ENCODE peak calls at places on chromosome 16, in nine cellular contexts. L, D, F, P, K, Q, U, G and J are unnamed samples.

GRCh38 chr16:24999856-25000447 is 15.2 kb downstream of the ARHGAP17 start:
- DNase-seq in L (no peak), D (no peak), F (no peak), P (no peak), K (no peak), Q (no peak), U (no peak), G (no peak), J (no peak)

GRCh38 chr16:57004387-57005250 is 15.3 kb downstream of the NLRC5 start:
- DNase-seq in L (no peak), D (no peak), F (peak), P (no peak), K (no peak), Q (no peak), U (no peak), G (no peak), J (no peak)

GRCh38 chr16:81545470-81546175 is 101.0 kb downstream of the CMIP start:
- DNase-seq in L (no peak), D (no peak), F (no peak), P (no peak), K (no peak), Q (no peak), U (no peak), G (no peak), J (no peak)

GRCh38 chr16:17379121-17379571 is 91.6 kb downstream of the XYLT1 start:
- DNase-seq in L (no peak), D (no peak), F (peak), P (no peak), K (peak), Q (no peak), U (no peak), G (no peak), J (no peak)

GRCh38 chr16:85683363-85683762 is 5.4 kb downstream of the GINS2 start:
- DNase-seq in L (no peak), D (no peak), F (peak), P (no peak), K (no peak), Q (no peak), U (no peak), G (peak), J (no peak)

GRCh38 chr16:27222499-27223225 is 19.3 kb downstream of the KDM8 start:
- DNase-seq in L (no peak), D (peak), F (peak), P (no peak), K (peak), Q (no peak), U (no peak), G (peak), J (no peak)

GRCh38 chr16:72637306-72637705 is 410.6 kb downstream of the ZFHX3 start:
- DNase-seq in L (no peak), D (no peak), F (no peak), P (no peak), K (no peak), Q (peak), U (no peak), G (no peak), J (no peak)

GRCh38 chr16:22763655-22764054 is 50.3 kb upstream of the HS3ST2 start:
- DNase-seq in L (no peak), D (no peak), F (peak), P (no peak), K (no peak), Q (peak), U (no peak), G (no peak), J (no peak)

GRCh38 chr16:49649013-49649785 is 206.7 kb downstream of the ZNF423 start:
- DNase-seq in L (no peak), D (no peak), F (no peak), P (no peak), K (no peak), Q (peak), U (no peak), G (no peak), J (no peak)

GRCh38 chr16:64131423-64131822 is 990.4 kb downstream of the CDH11 start:
- DNase-seq in L (no peak), D (no peak), F (no peak), P (no peak), K (no peak), Q (no peak), U (no peak), G (no peak), J (no peak)

GRCh38 chr16:67252806-67253497 is 4.2 kb downstream of the SLC9A5 start:
- DNase-seq in L (no peak), D (no peak), F (no peak), P (no peak), K (peak), Q (no peak), U (no peak), G (no peak), J (no peak)

GRCh38 chr16:2467301-2468141 is 3.6 kb upstream of the NTN3 start:
- DNase-seq in L (peak), D (peak), F (peak), P (no peak), K (peak), Q (peak), U (no peak), G (peak), J (no peak)

GRCh38 chr16:89841275-89841674 is 13.0 kb downstream of the SPIRE2 start:
- DNase-seq in L (no peak), D (no peak), F (no peak), P (no peak), K (no peak), Q (no peak), U (no peak), G (no peak), J (no peak)

GRCh38 chr16:81251871-81252270 is 13.4 kb downstream of the BCO1 start:
- DNase-seq in L (no peak), D (no peak), F (peak), P (no peak), K (no peak), Q (no peak), U (no peak), G (no peak), J (no peak)

GRCh38 chr16:1612320-1613111 is at the start of gene CRAMP1:
- DNase-seq in L (no peak), D (no peak), F (no peak), P (no peak), K (peak), Q (peak), U (no peak), G (no peak), J (no peak)

GRCh38 chr16:3542153-3542550 is 35.1 kb downstream of the NLRC3 start:
- DNase-seq in L (no peak), D (no peak), F (peak), P (no peak), K (no peak), Q (no peak), U (no peak), G (no peak), J (no peak)

GRCh38 chr16:19396555-19397011 is 21.1 kb upstream of the TMC5 start:
- DNase-seq in L (no peak), D (no peak), F (no peak), P (no peak), K (no peak), Q (no peak), U (no peak), G (peak), J (no peak)

GRCh38 chr16:64094992-64095579 is 1026.8 kb downstream of the CDH11 start:
- DNase-seq in L (no peak), D (no peak), F (no peak), P (no peak), K (no peak), Q (no peak), U (no peak), G (no peak), J (no peak)

GRCh38 chr16:85162478-85163277 is 50.4 kb upstream of the CIBAR2 start:
- DNase-seq in L (no peak), D (no peak), F (peak), P (no peak), K (peak), Q (peak), U (no peak), G (no peak), J (no peak)

GRCh38 chr16:77877712-77878111 is 89.3 kb downstream of the VAT1L start:
- DNase-seq in L (no peak), D (no peak), F (no peak), P (no peak), K (no peak), Q (peak), U (no peak), G (no peak), J (no peak)

GRCh38 chr16:22813223-22813945 is 578 bp upstream of the HS3ST2 start:
- DNase-seq in L (no peak), D (peak), F (peak), P (no peak), K (peak), Q (peak), U (peak), G (no peak), J (no peak)

GRCh38 chr16:76222087-76222486 is 55.1 kb upstream of the CNTNAP4 start:
- DNase-seq in L (no peak), D (no peak), F (no peak), P (no peak), K (no peak), Q (no peak), U (no peak), G (no peak), J (no peak)

GRCh38 chr16:84048306-84048705 is 5.7 kb upstream of the SLC38A8 start:
- DNase-seq in L (no peak), D (peak), F (no peak), P (no peak), K (peak), Q (no peak), U (no peak), G (no peak), J (no peak)

GRCh38 chr16:56601325-56601724 is 7.1 kb upstream of the MT2A start:
- DNase-seq in L (no peak), D (no peak), F (no peak), P (no peak), K (peak), Q (no peak), U (no peak), G (no peak), J (no peak)

GRCh38 chr16:59192551-59193199 is 458.6 kb upstream of the GOT2 start:
- DNase-seq in L (peak), D (no peak), F (peak), P (no peak), K (no peak), Q (no peak), U (no peak), G (no peak), J (no peak)

GRCh38 chr16:14181371-14182050 is 110.4 kb downstream of the MRTFB start:
- DNase-seq in L (no peak), D (no peak), F (no peak), P (no peak), K (no peak), Q (no peak), U (peak), G (no peak), J (no peak)

GRCh38 chr16:11801481-11802021 is 4.5 kb upstream of the ZC3H7A start:
- DNase-seq in L (no peak), D (peak), F (no peak), P (no peak), K (no peak), Q (no peak), U (no peak), G (no peak), J (no peak)

GRCh38 chr16:66580605-66581209 is 1.4 kb downstream of the CMTM2 start:
- DNase-seq in L (no peak), D (no peak), F (peak), P (no peak), K (no peak), Q (peak), U (no peak), G (no peak), J (no peak)